ENCODE peak calls at places on chromosomes 3 and 15, in seven cellular contexts. K is activated gamma-delta T cell treated with Interleukin-2 at 50 U/mL for 16 hours, R is MG63, J is coronary artery, O is brain microvascular endothelial cell, H is C1 segment of cervical spinal cord, F is RPMI7951. S is an unnamed sample.

GRCh38 chr3:135966349-135966695 is 794 bp downstream of the PPP2R3A start:
- DNase-seq in K (no peak), R (no peak), J (no peak), O (no peak), H (no peak), F (no peak), S (no peak)

GRCh38 chr15:66673410-66674322 is 28.4 kb upstream of the SMAD6 start:
- DNase-seq in K (no peak), R (no peak), J (no peak), O (no peak), H (no peak), F (no peak), S (peak; percentile 67)

GRCh38 chr3:185754920-185755319 is 69.9 kb downstream of the IGF2BP2 start:
- DNase-seq in K (no peak), R (no peak), J (no peak), O (no peak), H (no peak), F (no peak), S (no peak)

GRCh38 chr3:46702246-46703012 is 1.2 kb downstream of the TMIE start:
- DNase-seq in K (no peak), R (no peak), J (no peak), O (no peak), H (no peak), F (peak; percentile 21), S (no peak)

GRCh38 chr15:73176579-73176978 is 124.3 kb downstream of the NEO1 start:
- DNase-seq in K (no peak), R (no peak), J (no peak), O (no peak), H (no peak), F (no peak), S (no peak)

GRCh38 chr3:181103605-181104004 is 114.1 kb upstream of the DNAJC19 start:
- DNase-seq in K (no peak), R (no peak), J (no peak), O (no peak), H (no peak), F (peak; percentile 5), S (peak; percentile 8)

GRCh38 chr3:107833046-107833445 is 257.8 kb downstream of the CD47 start:
- DNase-seq in K (no peak), R (no peak), J (no peak), O (peak; percentile 13), H (no peak), F (no peak), S (no peak)

GRCh38 chr3:172658344-172659245 is 52.3 kb downstream of the NCEH1 start:
- DNase-seq in K (no peak), R (peak; percentile 98), J (no peak), O (peak; percentile 100), H (no peak), F (peak; percentile 98), S (no peak)

GRCh38 chr3:10281951-10282350 is 10.8 kb downstream of the GHRL start:
- DNase-seq in K (no peak), R (no peak), J (no peak), O (peak; percentile 50), H (no peak), F (no peak), S (no peak)

GRCh38 chr3:72974956-72975355 is 21.7 kb upstream of the PPP4R2 start:
- DNase-seq in K (no peak), R (no peak), J (no peak), O (no peak), H (no peak), F (no peak), S (no peak)

GRCh38 chr3:9820944-9821343 is 10.9 kb downstream of the TTLL3 start:
- DNase-seq in K (no peak), R (no peak), J (no peak), O (peak; percentile 25), H (no peak), F (peak; percentile 28), S (no peak)

GRCh38 chr3:125602752-125603649 is 7.7 kb upstream of the OSBPL11 start:
- DNase-seq in K (no peak), R (peak; percentile 72), J (no peak), O (peak; percentile 74), H (no peak), F (peak; percentile 72), S (no peak)

GRCh38 chr3:176430244-176430893 is 766.9 kb downstream of the TBL1XR1 start:
- DNase-seq in K (no peak), R (peak; percentile 6), J (no peak), O (peak; percentile 36), H (no peak), F (peak; percentile 6), S (no peak)

GRCh38 chr3:31361391-31362273 is 171.1 kb upstream of the STT3B start:
- DNase-seq in K (no peak), R (peak; percentile 11), J (no peak), O (peak; percentile 86), H (no peak), F (peak; percentile 89), S (no peak)

GRCh38 chr3:110198717-110199587 is 861.6 kb upstream of the DPPA4 start:
- DNase-seq in K (no peak), R (no peak), J (no peak), O (no peak), H (no peak), F (no peak), S (no peak)

GRCh38 chr3:143443851-143444331 is 324.3 kb downstream of the CHST2 start:
- DNase-seq in K (no peak), R (peak; percentile 89), J (no peak), O (peak; percentile 99), H (no peak), F (peak; percentile 95), S (peak; percentile 42)

GRCh38 chr3:55607844-55608243 is 120.7 kb upstream of the WNT5A start:
- DNase-seq in K (no peak), R (no peak), J (no peak), O (no peak), H (no peak), F (peak; percentile 55), S (no peak)

GRCh38 chr3:10279384-10280176 is 13.2 kb downstream of the GHRL start:
- DNase-seq in K (no peak), R (no peak), J (no peak), O (no peak), H (no peak), F (no peak), S (no peak)

GRCh38 chr3:195551381-195551978 is 8.4 kb upstream of the PPP1R2 start:
- DNase-seq in K (no peak), R (no peak), J (no peak), O (no peak), H (no peak), F (no peak), S (no peak)

GRCh38 chr3:171231361-171231760 is 204.8 kb upstream of the SLC2A2 start:
- DNase-seq in K (no peak), R (no peak), J (no peak), O (no peak), H (no peak), F (no peak), S (no peak)

GRCh38 chr15:45606841-45607240 is 19.7 kb downstream of the BLOC1S6 start:
- DNase-seq in K (no peak), R (no peak), J (no peak), O (no peak), H (no peak), F (no peak), S (no peak)

GRCh38 chr15:99744142-99744541 is 10.9 kb upstream of the LYSMD4 start:
- DNase-seq in K (no peak), R (no peak), J (no peak), O (no peak), H (no peak), F (no peak), S (no peak)

GRCh38 chr3:190005343-190006113 is 115.2 kb downstream of the P3H2 start:
- DNase-seq in K (no peak), R (no peak), J (no peak), O (no peak), H (no peak), F (no peak), S (no peak)

GRCh38 chr3:107198522-107199271 is 178.5 kb upstream of the CCDC54 start:
- DNase-seq in K (no peak), R (peak; percentile 66), J (peak; percentile 77), O (no peak), H (no peak), F (no peak), S (no peak)

GRCh38 chr15:76057332-76058000 is 2.3 kb upstream of the TMEM266 start:
- DNase-seq in K (peak; percentile 35), R (no peak), J (no peak), O (peak; percentile 16), H (no peak), F (peak; percentile 36), S (peak; percentile 53)

GRCh38 chr3:195768831-195769303 is 42.9 kb downstream of the MUC4 start:
- DNase-seq in K (no peak), R (peak; percentile 69), J (no peak), O (no peak), H (no peak), F (peak; percentile 53), S (no peak)

GRCh38 chr15:50148362-50148963 is 29.4 kb upstream of the ATP8B4 start:
- DNase-seq in K (no peak), R (peak; percentile 27), J (no peak), O (peak; percentile 64), H (no peak), F (peak; percentile 76), S (no peak)

GRCh38 chr3:11826628-11827265 is 19.9 kb downstream of the TAMM41 start:
- DNase-seq in K (no peak), R (no peak), J (no peak), O (peak; percentile 22), H (no peak), F (no peak), S (no peak)

GRCh38 chr15:63136742-63137141 is 15.1 kb downstream of the LACTB start:
- DNase-seq in K (no peak), R (no peak), J (no peak), O (no peak), H (no peak), F (no peak), S (no peak)

GRCh38 chr15:58390118-58390517 is 41.7 kb upstream of the LIPC start:
- DNase-seq in K (no peak), R (no peak), J (no peak), O (no peak), H (no peak), F (no peak), S (no peak)